ENCODE peak calls at places on chromosome 3, in four cellular contexts. P is stomach, M is ovary, U is A673. H is an unnamed sample. For H3K9me3 and H3K36me3, the result is how much of the 10 kb centered on the place peaks cover.

GRCh38 chr3:115518100-115518852 is 105.0 kb upstream of the GAP43 start:
- DNase-seq in M (no peak), U (peak), P (no peak), H (peak)

GRCh38 chr3:94004301-94004910 is 24.0 kb downstream of the STX19 start:
- DNase-seq in U (peak), M (no peak), P (no peak), H (peak)

GRCh38 chr3:40225116-40225515 is 84.4 kb upstream of the EIF1B start:
- DNase-seq in M (no peak), P (no peak), U (no peak), H (no peak)

GRCh38 chr3:102514241-102514640 is 79.4 kb downstream of the ZPLD1 start:
- DNase-seq in P (no peak), M (no peak), U (peak), H (no peak)

GRCh38 chr3:127049390-127049789 is 66.5 kb downstream of the PLXNA1 start:
- DNase-seq in M (no peak), U (no peak), P (no peak), H (peak)

GRCh38 chr3:192830279-192831110 is 87.2 kb downstream of the MB21D2 start:
- DNase-seq in U (peak), P (no peak), M (no peak), H (no peak)

GRCh38 chr3:129121016-129121791 is 400 bp downstream of the RAB43 start:
- DNase-seq in P (peak), U (peak), M (no peak), H (peak)

GRCh38 chr3:14900881-14901873 is 46.2 kb upstream of the NR2C2 start:
- DNase-seq in M (no peak), U (no peak), P (no peak), H (peak)

GRCh38 chr3:11300970-11301369 is 28.8 kb downstream of the ATG7 start:
- DNase-seq in U (no peak), M (no peak), P (no peak), H (peak)

GRCh38 chr3:25424238-25425013 is 3.6 kb upstream of the RARB start:
- DNase-seq in M (peak), U (no peak), P (no peak), H (no peak)

GRCh38 chr3:56796202-56796601 is 5.5 kb downstream of the ARHGEF3 start:
- DNase-seq in M (no peak), P (no peak), U (no peak), H (no peak)

GRCh38 chr3:140953028-140953960 is 11.7 kb downstream of the SLC25A36 start:
- DNase-seq in P (no peak), M (no peak), U (peak), H (peak)

GRCh38 chr3:48926425-48927392 is 8.1 kb downstream of the ARIH2 start:
- DNase-seq in U (no peak), M (no peak), P (no peak), H (no peak)

GRCh38 chr3:125683067-125683844 is 88.0 kb upstream of the OSBPL11 start:
- DNase-seq in P (no peak), U (no peak), M (no peak), H (no peak)

GRCh38 chr3:66408458-66408857 is 92.4 kb downstream of the LRIG1 start:
- DNase-seq in M (no peak), U (no peak), P (no peak), H (no peak)

GRCh38 chr3:168671091-168671490 is 575.4 kb upstream of the GOLIM4 start:
- DNase-seq in U (peak), P (no peak), M (no peak), H (peak)

GRCh38 chr3:141331370-141332318 is 36.7 kb upstream of the ZBTB38 start:
- DNase-seq in M (no peak), P (no peak), U (peak), H (peak)

GRCh38 chr3:196609343-196609775 is 30.1 kb upstream of the NRROS start:
- DNase-seq in M (peak), U (peak), P (peak), H (peak)

GRCh38 chr3:161042023-161042501 is 63.1 kb downstream of the B3GALNT1 start:
- DNase-seq in P (no peak), U (no peak), M (no peak), H (no peak)

GRCh38 chr3:24195504-24196230 is 250.6 kb downstream of the NR1D2 start:
- DNase-seq in U (no peak), M (no peak), P (no peak), H (no peak)

GRCh38 chr3:194325424-194326165 is 25.5 kb downstream of the CPN2 start:
- DNase-seq in P (no peak), U (peak), M (no peak), H (no peak)

GRCh38 chr3:159919873-159920272 is 68.8 kb upstream of the IL12A start:
- DNase-seq in M (no peak), P (no peak), U (no peak), H (no peak)

GRCh38 chr3:36965440-36965839 is 20.6 kb upstream of the TRANK1 start:
- DNase-seq in M (no peak), U (no peak), P (no peak), H (no peak)

GRCh38 chr3:13674538-13675185 is 125.7 kb downstream of the FBLN2 start:
- DNase-seq in M (no peak), P (no peak), U (no peak), H (no peak)

GRCh38 chr3:15055019-15055557 is 10.0 kb downstream of the MRPS25 start:
- DNase-seq in U (no peak), P (no peak), M (no peak), H (peak)

GRCh38 chr3:28151207-28151550 is 90.2 kb upstream of the CMC1 start:
- DNase-seq in U (no peak), M (no peak), P (no peak), H (no peak)

GRCh38 chr3:136068708-136069107 is 103.2 kb downstream of the PPP2R3A start:
- DNase-seq in P (no peak), M (no peak), U (no peak), H (no peak)

GRCh38 chr3:15339786-15340215 is 7.4 kb upstream of the SH3BP5 start:
- DNase-seq in M (no peak), U (peak), P (no peak), H (no peak)

GRCh38 chr3:16673530-16673929 is 68.3 kb upstream of the DAZL start:
- DNase-seq in U (no peak), M (no peak), P (no peak), H (no peak)

GRCh38 chr3:141422961-141423582 is 54.8 kb downstream of the ZBTB38 start:
- DNase-seq in M (no peak), U (no peak), P (no peak), H (no peak)

GRCh38 chr3:126537730-126538281 is 13.9 kb downstream of the CHST13 start:
- DNase-seq in P (no peak), M (no peak), U (no peak), H (peak)

GRCh38 chr3:194952882-194953281 is 267.2 kb downstream of the FAM43A start:
- DNase-seq in U (no peak), M (no peak), P (no peak), H (peak)

GRCh38 chr3:196990654-196991053 is 22.0 kb upstream of the PIGZ start:
- DNase-seq in P (no peak), M (no peak), U (no peak), H (no peak)

GRCh38 chr3:184052773-184053172 is at the start of gene HTR3C:
- DNase-seq in M (no peak), P (no peak), U (no peak), H (no peak)

GRCh38 chr3:3307491-3307890 is 128.0 kb upstream of the CRBN start:
- DNase-seq in M (no peak), P (no peak), U (no peak), H (no peak)

GRCh38 chr3:159765025-159765859 is 223.4 kb upstream of the IL12A start:
- DNase-seq in U (peak), M (peak), P (peak), H (peak)

GRCh38 chr3:100650651-100651611 is 41.5 kb downstream of the ADGRG7 start:
- DNase-seq in U (peak), P (no peak), M (no peak), H (no peak)

GRCh38 chr3:69367586-69367985 is 18.3 kb downstream of the FRMD4B start:
- DNase-seq in P (no peak), M (no peak), U (no peak), H (no peak)
- H3K9me3 ChIP-seq in P (under half), M (under half), U (under half), H (under half)

GRCh38 chr3:42209917-42210316 is 56.1 kb downstream of the CCK start:
- DNase-seq in U (no peak), M (peak), P (no peak), H (no peak)
- H3K36me3 ChIP-seq in U (under half), M (under half), P (half or more), H (under half)

GRCh38 chr3:133428552-133428951 is 28.7 kb downstream of the BFSP2 start:
- DNase-seq in P (no peak), U (no peak), M (no peak), H (no peak)
- H3K9me3 ChIP-seq in P (under half), U (under half), M (under half), H (under half)

GRCh38 chr3:170714562-170715535 is 129.0 kb upstream of the SLC7A14 start:
- DNase-seq in U (no peak), M (no peak), P (no peak), H (no peak)
- H3K36me3 ChIP-seq in U (under half), M (under half), P (under half), H (under half)